ENCODE peak calls at places on chromosomes 2 and 18, in six cellular contexts. M, G, N, K, U and A are unnamed samples.

GRCh38 chr2:127080226-127080940 is 26.6 kb downstream of the BIN1 start:
- DNase-seq in M (no peak), G (no peak), N (peak; percentile 37), K (no peak), U (no peak), A (no peak)

GRCh38 chr2:176455865-176456291 is 186.6 kb downstream of the MTX2 start:
- DNase-seq in M (no peak), G (no peak), N (no peak), K (peak; percentile 9), U (no peak), A (no peak)

GRCh38 chr2:232526296-232527055 is 516 bp downstream of the CHRND start:
- DNase-seq in M (no peak), G (no peak), N (no peak), K (no peak), U (peak; percentile 92), A (no peak)

GRCh38 chr2:143451622-143452021 is 322.4 kb downstream of the ARHGAP15 start:
- DNase-seq in M (peak; percentile 6), G (no peak), N (no peak), K (no peak), U (no peak), A (no peak)

GRCh38 chr2:72214429-72215143 is 66.9 kb upstream of the CYP26B1 start:
- DNase-seq in M (no peak), G (no peak), N (no peak), K (no peak), U (no peak), A (peak; percentile 76)

GRCh38 chr18:37391156-37391555 is 174.4 kb downstream of the CELF4 start:
- DNase-seq in M (no peak), G (no peak), N (no peak), K (no peak), U (no peak), A (no peak)

GRCh38 chr2:63057249-63058148 is 6.9 kb downstream of the OTX1 start:
- DNase-seq in M (no peak), G (no peak), N (no peak), K (no peak), U (no peak), A (no peak)

GRCh38 chr2:162198239-162198638 is 45.0 kb downstream of the FAP start:
- DNase-seq in M (no peak), G (no peak), N (no peak), K (no peak), U (no peak), A (peak; percentile 55)

GRCh38 chr2:213065583-213066444 is 85.6 kb downstream of the IKZF2 start:
- DNase-seq in M (no peak), G (no peak), N (no peak), K (no peak), U (no peak), A (peak; percentile 20)

GRCh38 chr2:171523969-171524401 is 1.7 kb downstream of the CYBRD1 start:
- DNase-seq in M (no peak), G (no peak), N (no peak), K (no peak), U (peak; percentile 55), A (no peak)

GRCh38 chr2:138157372-138157771 is 193.1 kb downstream of the HNMT start:
- DNase-seq in M (no peak), G (no peak), N (no peak), K (no peak), U (no peak), A (no peak)

GRCh38 chr2:23356711-23357110 is 28.3 kb upstream of the KLHL29 start:
- DNase-seq in M (no peak), G (no peak), N (no peak), K (no peak), U (no peak), A (no peak)

GRCh38 chr18:8359076-8359475 is 250.2 kb upstream of the RAB12 start:
- DNase-seq in M (no peak), G (no peak), N (no peak), K (no peak), U (no peak), A (no peak)

GRCh38 chr18:77106331-77106730 is 26.3 kb downstream of the MBP start:
- DNase-seq in M (no peak), G (no peak), N (no peak), K (no peak), U (no peak), A (no peak)

GRCh38 chr2:64643838-64644219 is 9.9 kb downstream of the SERTAD2 start:
- DNase-seq in M (no peak), G (no peak), N (no peak), K (no peak), U (no peak), A (no peak)

GRCh38 chr2:64657416-64657815 is 3.7 kb upstream of the SERTAD2 start:
- DNase-seq in M (no peak), G (no peak), N (no peak), K (no peak), U (no peak), A (no peak)

GRCh38 chr18:6219116-6219717 is 195.5 kb downstream of the L3MBTL4 start:
- DNase-seq in M (peak; percentile 33), G (peak; percentile 46), N (no peak), K (peak; percentile 5), U (no peak), A (peak; percentile 49)